ENCODE peak calls at places on chromosomes 16 and 17, in seven cellular contexts. U, J, H, M, A, W and Z are unnamed samples.

GRCh38 chr16:72202014-72202413 is 30.1 kb upstream of the PMFBP1 start:
- DNase-seq in M (no peak), W (no peak), J (no peak), H (no peak), A (no peak), U (peak; percentile 26), Z (no peak)

GRCh38 chr17:35804658-35805192 is 4.6 kb upstream of the TAF15 start:
- DNase-seq in W (no peak), J (peak; percentile 89), A (no peak), M (no peak), U (peak; percentile 89), H (no peak), Z (peak; percentile 65)

GRCh38 chr17:5592382-5592781 is 8.1 kb upstream of the NLRP1 start:
- DNase-seq in A (no peak), W (no peak), H (no peak), U (peak; percentile 54), M (no peak), J (no peak), Z (peak; percentile 26)

GRCh38 chr17:50279181-50279526 is 4.9 kb downstream of the TMEM92 start:
- DNase-seq in J (no peak), W (no peak), U (peak; percentile 80), M (no peak), A (no peak), H (no peak), Z (no peak)

GRCh38 chr16:69830146-69830533 is 68.0 kb downstream of the WWP2 start:
- DNase-seq in A (no peak), W (no peak), H (no peak), M (no peak), J (no peak), U (no peak), Z (no peak)

GRCh38 chr17:73474370-73474988 is 162.7 kb upstream of the CDC42EP4 start:
- DNase-seq in U (peak; percentile 42), A (no peak), W (no peak), H (no peak), M (peak; percentile 36), J (no peak), Z (peak; percentile 46)

GRCh38 chr16:73113326-73113720 is 65.4 kb upstream of the ZFHX3 start:
- DNase-seq in A (no peak), M (no peak), H (no peak), U (no peak), W (no peak), J (no peak), Z (no peak)

GRCh38 chr17:45992904-45993303 is 6.1 kb upstream of the STH start:
- DNase-seq in A (no peak), H (no peak), U (no peak), W (no peak), J (no peak), M (no peak), Z (no peak)

GRCh38 chr17:64658931-64659330 is 3.2 kb downstream of the SMURF2 start:
- DNase-seq in M (no peak), J (no peak), W (no peak), U (no peak), A (no peak), H (no peak), Z (no peak)

GRCh38 chr17:18020971-18021370 is 18.0 kb downstream of the ATPAF2 start:
- DNase-seq in U (no peak), W (no peak), M (no peak), A (no peak), J (no peak), H (no peak), Z (no peak)

GRCh38 chr16:83345846-83346245 is 461.9 kb upstream of the HSBP1 start:
- DNase-seq in U (no peak), A (no peak), W (no peak), M (no peak), J (no peak), H (no peak), Z (no peak)

GRCh38 chr17:72510454-72511016 is 389.7 kb downstream of the SOX9 start:
- DNase-seq in M (no peak), U (no peak), W (no peak), H (no peak), J (no peak), A (no peak), Z (no peak)

GRCh38 chr16:2970563-2970962 is 1.4 kb downstream of the PAQR4 start:
- DNase-seq in W (no peak), J (no peak), A (no peak), H (no peak), U (no peak), M (no peak), Z (no peak)

GRCh38 chr17:50522766-50523165 is 9.8 kb upstream of the EPN3 start:
- DNase-seq in J (no peak), M (no peak), W (no peak), U (no peak), H (no peak), A (no peak), Z (no peak)

GRCh38 chr16:80947239-80947638 is 59.4 kb downstream of the CMC2 start:
- DNase-seq in H (no peak), A (no peak), W (no peak), M (no peak), J (no peak), U (no peak), Z (no peak)